ENCODE peak calls at places on chromosomes 5 and 9, in six cellular contexts. C is NCI-H510A treated with DMSO at 0.1 percent for 48 hours, K is GM04503, M is NCI-H1105 treated with DMSO at 0.1 percent for 48 hours, Q is T-cell, R is left lung. E is an unnamed sample.

GRCh38 chr5:128237504-128237903 is 153.9 kb downstream of the SLC12A2 start:
- DNase-seq in C (no peak), K (no peak), M (no peak), Q (no peak), R (no peak), E (no peak)

GRCh38 chr5:157689942-157690689 is 18.8 kb downstream of the C5orf52 start:
- DNase-seq in C (no peak), K (no peak), M (no peak), Q (no peak), R (no peak), E (peak)

GRCh38 chr5:128838631-128839030 is 126.7 kb upstream of the SLC27A6 start:
- DNase-seq in C (no peak), K (no peak), M (no peak), Q (no peak), R (no peak), E (no peak)

GRCh38 chr9:123119566-123119965 is 86.1 kb downstream of the GPR21 start:
- DNase-seq in C (peak), K (no peak), M (no peak), Q (no peak), R (peak), E (no peak)

GRCh38 chr5:141641634-141642278 is 5.0 kb downstream of the RELL2 start:
- DNase-seq in C (no peak), K (peak), M (no peak), Q (no peak), R (no peak), E (peak)

GRCh38 chr9:131776473-131776872 is 36.6 kb upstream of the RAPGEF1 start:
- DNase-seq in C (no peak), K (no peak), M (no peak), Q (no peak), R (no peak), E (peak)

GRCh38 chr5:81393783-81394718 is at the start of gene ACOT12:
- DNase-seq in C (no peak), K (no peak), M (no peak), Q (no peak), R (no peak), E (no peak)

GRCh38 chr5:6504677-6505414 is 56.2 kb downstream of the UBE2QL1 start:
- DNase-seq in C (peak), K (no peak), M (no peak), Q (no peak), R (no peak), E (no peak)

GRCh38 chr5:177066227-177066626 is 20.5 kb upstream of the FGFR4 start:
- DNase-seq in C (no peak), K (no peak), M (no peak), Q (no peak), R (no peak), E (no peak)

GRCh38 chr5:33588654-33589372 is 148.0 kb downstream of the TARS1 start:
- DNase-seq in C (no peak), K (no peak), M (no peak), Q (no peak), R (no peak), E (peak)

GRCh38 chr5:135489466-135490244 is 37.5 kb upstream of the TIFAB start:
- DNase-seq in C (peak), K (no peak), M (no peak), Q (no peak), R (no peak), E (no peak)